ENCODE peak calls at places on chromosomes 2 and 18, in eight cellular contexts. One of them, this sample, is unnamed. For H3K4me1, the result is how much of the 10 kb centered on the place peaks cover.

GRCh38 chr2:109377976-109378375 is 235.8 kb downstream of the SEPTIN10 start:
- DNase-seq in left ventricle myocardium inferior: no peak
- DNase-seq in thoracic aorta: no peak
- DNase-seq in HCT116: no peak
- DNase-seq in left lung: peak
- DNase-seq in pancreas: no peak
- DNase-seq in iPS DF 6.9: no peak
- DNase-seq in spleen: peak
- DNase-seq in this sample: peak

GRCh38 chr2:54658548-54659207 is 64.8 kb upstream of the EML6 start:
- DNase-seq in left ventricle myocardium inferior: no peak
- DNase-seq in pancreas: no peak
- DNase-seq in iPS DF 6.9: no peak
- DNase-seq in left lung: no peak
- DNase-seq in thoracic aorta: no peak
- DNase-seq in HCT116: no peak
- DNase-seq in spleen: no peak
- DNase-seq in this sample: no peak

GRCh38 chr2:181892795-181893435 is 1.4 kb downstream of the ITPRID2 start:
- DNase-seq in left ventricle myocardium inferior: no peak
- DNase-seq in thoracic aorta: no peak
- DNase-seq in left lung: no peak
- DNase-seq in pancreas: no peak
- DNase-seq in iPS DF 6.9: no peak
- DNase-seq in spleen: no peak
- DNase-seq in HCT116: peak
- DNase-seq in this sample: no peak

GRCh38 chr18:22844184-22844583 is 88.9 kb upstream of the RBBP8 start:
- DNase-seq in spleen: no peak
- DNase-seq in iPS DF 6.9: no peak
- DNase-seq in pancreas: no peak
- DNase-seq in left lung: no peak
- DNase-seq in thoracic aorta: no peak
- DNase-seq in left ventricle myocardium inferior: no peak
- DNase-seq in HCT116: no peak
- DNase-seq in this sample: no peak

GRCh38 chr2:207603486-207603885 is 21.7 kb downstream of the METTL21A start:
- DNase-seq in thoracic aorta: no peak
- DNase-seq in spleen: no peak
- DNase-seq in iPS DF 6.9: no peak
- DNase-seq in left ventricle myocardium inferior: no peak
- DNase-seq in HCT116: no peak
- DNase-seq in left lung: no peak
- DNase-seq in pancreas: no peak
- DNase-seq in this sample: no peak

GRCh38 chr2:181393472-181393871 is 63.7 kb upstream of the ITGA4 start:
- DNase-seq in pancreas: no peak
- DNase-seq in iPS DF 6.9: no peak
- DNase-seq in left lung: no peak
- DNase-seq in left ventricle myocardium inferior: no peak
- DNase-seq in thoracic aorta: no peak
- DNase-seq in HCT116: peak
- DNase-seq in spleen: no peak
- DNase-seq in this sample: no peak

GRCh38 chr18:63869851-63870250 is 17.7 kb upstream of the SERPINB2 start:
- DNase-seq in iPS DF 6.9: no peak
- DNase-seq in thoracic aorta: no peak
- DNase-seq in spleen: no peak
- DNase-seq in HCT116: no peak
- DNase-seq in left lung: no peak
- DNase-seq in pancreas: no peak
- DNase-seq in left ventricle myocardium inferior: no peak
- DNase-seq in this sample: no peak

GRCh38 chr18:61464551-61465102 is 131.4 kb downstream of the CDH20 start:
- DNase-seq in left ventricle myocardium inferior: no peak
- DNase-seq in pancreas: no peak
- DNase-seq in HCT116: no peak
- DNase-seq in thoracic aorta: no peak
- DNase-seq in iPS DF 6.9: no peak
- DNase-seq in left lung: no peak
- DNase-seq in spleen: no peak
- DNase-seq in this sample: no peak

GRCh38 chr18:79952457-79952995 is 1.1 kb upstream of the SLC66A2 start:
- DNase-seq in thoracic aorta: no peak
- DNase-seq in iPS DF 6.9: no peak
- DNase-seq in spleen: peak
- DNase-seq in left ventricle myocardium inferior: no peak
- DNase-seq in pancreas: no peak
- DNase-seq in left lung: no peak
- DNase-seq in HCT116: no peak
- DNase-seq in this sample: no peak

GRCh38 chr18:49362431-49362830 is 98.0 kb downstream of the DYM start:
- DNase-seq in spleen: no peak
- DNase-seq in thoracic aorta: no peak
- DNase-seq in left ventricle myocardium inferior: no peak
- DNase-seq in HCT116: no peak
- DNase-seq in left lung: no peak
- DNase-seq in iPS DF 6.9: no peak
- DNase-seq in pancreas: no peak
- DNase-seq in this sample: no peak

GRCh38 chr2:170714156-170715061 is 728 bp upstream of the SP5 start:
- DNase-seq in left lung: peak
- DNase-seq in pancreas: peak
- DNase-seq in left ventricle myocardium inferior: peak
- DNase-seq in thoracic aorta: no peak
- DNase-seq in spleen: no peak
- DNase-seq in iPS DF 6.9: no peak
- DNase-seq in HCT116: no peak
- DNase-seq in this sample: no peak

GRCh38 chr2:84704505-84705244 is 176.2 kb downstream of the TRABD2A start:
- DNase-seq in pancreas: no peak
- DNase-seq in left lung: peak
- DNase-seq in left ventricle myocardium inferior: no peak
- DNase-seq in thoracic aorta: no peak
- DNase-seq in HCT116: no peak
- DNase-seq in iPS DF 6.9: no peak
- DNase-seq in spleen: no peak
- DNase-seq in this sample: no peak

GRCh38 chr2:207514451-207514850 is 15.3 kb upstream of the CREB1 start:
- DNase-seq in spleen: no peak
- DNase-seq in left ventricle myocardium inferior: no peak
- DNase-seq in left lung: no peak
- DNase-seq in HCT116: no peak
- DNase-seq in thoracic aorta: no peak
- DNase-seq in iPS DF 6.9: no peak
- DNase-seq in pancreas: no peak
- DNase-seq in this sample: no peak

GRCh38 chr2:222427606-222428320 is 3.4 kb downstream of the SGPP2 start:
- DNase-seq in iPS DF 6.9: no peak
- DNase-seq in spleen: no peak
- DNase-seq in pancreas: no peak
- DNase-seq in left ventricle myocardium inferior: no peak
- DNase-seq in thoracic aorta: no peak
- DNase-seq in left lung: no peak
- DNase-seq in HCT116: no peak
- DNase-seq in this sample: no peak

GRCh38 chr2:126839711-126840110 is 59.0 kb upstream of the TEX51 start:
- DNase-seq in pancreas: no peak
- DNase-seq in spleen: no peak
- DNase-seq in iPS DF 6.9: no peak
- DNase-seq in left lung: no peak
- DNase-seq in thoracic aorta: no peak
- DNase-seq in HCT116: no peak
- DNase-seq in left ventricle myocardium inferior: no peak
- DNase-seq in this sample: no peak

GRCh38 chr2:41197781-41198180 is 745.9 kb upstream of the SLC8A1 start:
- DNase-seq in HCT116: no peak
- DNase-seq in left lung: no peak
- DNase-seq in pancreas: no peak
- DNase-seq in thoracic aorta: no peak
- DNase-seq in spleen: no peak
- DNase-seq in iPS DF 6.9: no peak
- DNase-seq in left ventricle myocardium inferior: no peak
- DNase-seq in this sample: no peak

DNA sequence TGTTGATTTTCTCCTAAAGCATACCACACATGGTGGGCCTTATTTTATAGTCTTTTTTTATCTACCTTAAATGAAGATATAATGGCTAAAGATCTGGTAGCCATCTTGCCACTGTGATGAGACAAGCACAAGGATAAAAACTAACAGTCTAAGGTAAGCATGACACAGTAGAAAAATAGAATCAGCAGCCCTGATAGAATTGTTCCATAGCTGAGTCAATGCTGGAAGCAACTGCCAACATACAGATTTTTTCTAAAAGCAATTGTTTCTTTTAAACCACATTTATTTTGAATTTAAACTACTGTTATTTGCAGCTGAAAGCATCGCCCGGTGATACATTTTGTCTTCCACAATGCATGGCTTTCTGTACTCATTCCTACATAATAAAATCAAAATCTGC is 1091.5 kb upstream of the CHAC2 start:
- DNase-seq in left ventricle myocardium inferior: no peak
- DNase-seq in HCT116: no peak
- DNase-seq in thoracic aorta: no peak
- DNase-seq in pancreas: no peak
- DNase-seq in left lung: no peak
- DNase-seq in iPS DF 6.9: no peak
- DNase-seq in spleen: no peak
- DNase-seq in this sample: no peak
- H3K4me3 ChIP-seq in left ventricle myocardium inferior: no peak
- H3K4me3 ChIP-seq in HCT116: no peak
- H3K4me3 ChIP-seq in thoracic aorta: no peak
- H3K4me3 ChIP-seq in pancreas: no peak
- H3K4me3 ChIP-seq in left lung: no peak
- H3K4me3 ChIP-seq in iPS DF 6.9: no peak
- H3K4me3 ChIP-seq in spleen: no peak
- H3K4me3 ChIP-seq in this sample: no peak

DNA sequence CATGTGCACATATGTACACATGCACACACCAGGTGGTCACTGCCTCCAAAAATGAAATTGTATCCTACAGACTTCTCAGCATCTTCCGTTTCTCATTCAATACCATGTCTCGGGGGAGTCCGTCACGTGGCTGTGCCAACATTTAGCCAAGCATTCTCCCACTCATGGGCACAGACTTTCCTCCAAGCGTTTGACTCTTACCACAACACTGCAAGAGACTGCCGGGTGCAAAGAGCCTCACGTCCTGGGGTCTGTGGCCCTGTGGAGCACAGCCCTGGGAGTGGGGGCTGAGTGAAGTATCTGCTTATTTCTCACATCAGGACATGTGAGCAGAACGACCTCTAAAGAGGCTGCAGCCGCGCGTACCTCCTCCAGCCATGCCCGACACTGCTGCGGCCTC is 28.0 kb downstream of the HDAC4 start:
- DNase-seq in iPS DF 6.9: no peak
- DNase-seq in left lung: no peak
- DNase-seq in spleen: peak
- DNase-seq in left ventricle myocardium inferior: peak
- DNase-seq in pancreas: no peak
- DNase-seq in thoracic aorta: no peak
- DNase-seq in HCT116: no peak
- DNase-seq in this sample: no peak
- H3K4me1 ChIP-seq in iPS DF 6.9: under half
- H3K4me1 ChIP-seq in left lung: under half
- H3K4me1 ChIP-seq in spleen: under half
- H3K4me1 ChIP-seq in left ventricle myocardium inferior: under half
- H3K4me1 ChIP-seq in pancreas: under half
- H3K4me1 ChIP-seq in thoracic aorta: under half
- H3K4me1 ChIP-seq in HCT116: under half
- H3K4me1 ChIP-seq in this sample: under half

GRCh38 chr2:239147376-239147775 is 253.4 kb downstream of the HDAC4 start:
- DNase-seq in thoracic aorta: no peak
- DNase-seq in left lung: peak
- DNase-seq in left ventricle myocardium inferior: peak
- DNase-seq in spleen: peak
- DNase-seq in HCT116: no peak
- DNase-seq in pancreas: no peak
- DNase-seq in iPS DF 6.9: no peak
- DNase-seq in this sample: peak
- H3K4me3 ChIP-seq in thoracic aorta: no peak
- H3K4me3 ChIP-seq in left lung: no peak
- H3K4me3 ChIP-seq in left ventricle myocardium inferior: no peak
- H3K4me3 ChIP-seq in spleen: no peak
- H3K4me3 ChIP-seq in HCT116: no peak
- H3K4me3 ChIP-seq in pancreas: no peak
- H3K4me3 ChIP-seq in iPS DF 6.9: no peak
- H3K4me3 ChIP-seq in this sample: no peak

GRCh38 chr18:12782521-12782920 is 79.7 kb downstream of the PSMG2 start:
- DNase-seq in left ventricle myocardium inferior: no peak
- DNase-seq in spleen: peak
- DNase-seq in HCT116: no peak
- DNase-seq in left lung: no peak
- DNase-seq in thoracic aorta: no peak
- DNase-seq in iPS DF 6.9: no peak
- DNase-seq in pancreas: no peak
- DNase-seq in this sample: no peak
- H3K4me1 ChIP-seq in left ventricle myocardium inferior: under half
- H3K4me1 ChIP-seq in spleen: under half
- H3K4me1 ChIP-seq in HCT116: under half
- H3K4me1 ChIP-seq in left lung: under half
- H3K4me1 ChIP-seq in thoracic aorta: under half
- H3K4me1 ChIP-seq in iPS DF 6.9: under half
- H3K4me1 ChIP-seq in pancreas: under half
- H3K4me1 ChIP-seq in this sample: under half